ENCODE peak calls at places on chromosome 16, in ten cellular contexts. One of them, this sample, is unnamed.

GRCh38 chr16:87946596-87947350 is 4.5 kb upstream of the BANP start:
- DNase-seq in AG08395: no peak
- DNase-seq in globus pallidus: no peak
- DNase-seq in GM20000: no peak
- DNase-seq in iris pigment epithelial cell: no peak
- DNase-seq in H54: no peak
- DNase-seq in brain microvascular endothelial cell: no peak
- DNase-seq in non-pigmented ciliary epithelial cell: no peak
- DNase-seq in fibroblast of pulmonary artery: no peak
- DNase-seq in Daoy: no peak
- DNase-seq in this sample: no peak

GRCh38 chr16:4663756-4664465 is 29.5 kb upstream of the NUDT16L1 start:
- DNase-seq in AG08395: no peak
- DNase-seq in globus pallidus: peak; percentile 69
- DNase-seq in GM20000: no peak
- DNase-seq in iris pigment epithelial cell: peak; percentile 57
- DNase-seq in H54: no peak
- DNase-seq in brain microvascular endothelial cell: peak; percentile 21
- DNase-seq in non-pigmented ciliary epithelial cell: no peak
- DNase-seq in fibroblast of pulmonary artery: peak; percentile 23
- DNase-seq in Daoy: no peak
- DNase-seq in this sample: peak; percentile 80

GRCh38 chr16:75256059-75256870 is 4.8 kb upstream of the BCAR1 start:
- DNase-seq in AG08395: peak; percentile 44
- DNase-seq in globus pallidus: peak; percentile 60
- DNase-seq in GM20000: no peak
- DNase-seq in iris pigment epithelial cell: no peak
- DNase-seq in H54: no peak
- DNase-seq in brain microvascular endothelial cell: no peak
- DNase-seq in non-pigmented ciliary epithelial cell: no peak
- DNase-seq in fibroblast of pulmonary artery: no peak
- DNase-seq in Daoy: no peak
- DNase-seq in this sample: no peak

GRCh38 chr16:80437707-80438106 is 103.1 kb upstream of the DYNLRB2 start:
- DNase-seq in AG08395: no peak
- DNase-seq in globus pallidus: no peak
- DNase-seq in GM20000: no peak
- DNase-seq in iris pigment epithelial cell: no peak
- DNase-seq in H54: no peak
- DNase-seq in brain microvascular endothelial cell: no peak
- DNase-seq in non-pigmented ciliary epithelial cell: no peak
- DNase-seq in fibroblast of pulmonary artery: no peak
- DNase-seq in Daoy: no peak
- DNase-seq in this sample: no peak

GRCh38 chr16:64866026-64866425 is 255.8 kb downstream of the CDH11 start:
- DNase-seq in AG08395: no peak
- DNase-seq in globus pallidus: no peak
- DNase-seq in GM20000: no peak
- DNase-seq in iris pigment epithelial cell: peak; percentile 48
- DNase-seq in H54: no peak
- DNase-seq in brain microvascular endothelial cell: peak; percentile 31
- DNase-seq in non-pigmented ciliary epithelial cell: no peak
- DNase-seq in fibroblast of pulmonary artery: no peak
- DNase-seq in Daoy: no peak
- DNase-seq in this sample: no peak

GRCh38 chr16:30458561-30459394 is 13.1 kb upstream of the SEPHS2 start:
- DNase-seq in AG08395: no peak
- DNase-seq in globus pallidus: no peak
- DNase-seq in GM20000: peak; percentile 67
- DNase-seq in iris pigment epithelial cell: no peak
- DNase-seq in H54: no peak
- DNase-seq in brain microvascular endothelial cell: no peak
- DNase-seq in non-pigmented ciliary epithelial cell: no peak
- DNase-seq in fibroblast of pulmonary artery: no peak
- DNase-seq in Daoy: peak; percentile 5
- DNase-seq in this sample: peak; percentile 82

GRCh38 chr16:50594332-50595260 is 46.4 kb downstream of the NKD1 start:
- DNase-seq in AG08395: no peak
- DNase-seq in globus pallidus: no peak
- DNase-seq in GM20000: no peak
- DNase-seq in iris pigment epithelial cell: no peak
- DNase-seq in H54: no peak
- DNase-seq in brain microvascular endothelial cell: no peak
- DNase-seq in non-pigmented ciliary epithelial cell: no peak
- DNase-seq in fibroblast of pulmonary artery: no peak
- DNase-seq in Daoy: no peak
- DNase-seq in this sample: no peak

GRCh38 chr16:81695431-81695890 is 83.6 kb upstream of the PLCG2 start:
- DNase-seq in AG08395: no peak
- DNase-seq in globus pallidus: no peak
- DNase-seq in GM20000: no peak
- DNase-seq in iris pigment epithelial cell: peak; percentile 15
- DNase-seq in H54: no peak
- DNase-seq in brain microvascular endothelial cell: no peak
- DNase-seq in non-pigmented ciliary epithelial cell: no peak
- DNase-seq in fibroblast of pulmonary artery: peak; percentile 83
- DNase-seq in Daoy: no peak
- DNase-seq in this sample: no peak

GRCh38 chr16:67833035-67833417 is 9.1 kb upstream of the THAP11 start:
- DNase-seq in AG08395: peak; percentile 89
- DNase-seq in globus pallidus: no peak
- DNase-seq in GM20000: no peak
- DNase-seq in iris pigment epithelial cell: peak; percentile 76
- DNase-seq in H54: peak; percentile 71
- DNase-seq in brain microvascular endothelial cell: peak; percentile 60
- DNase-seq in non-pigmented ciliary epithelial cell: no peak
- DNase-seq in fibroblast of pulmonary artery: peak; percentile 41
- DNase-seq in Daoy: peak; percentile 66
- DNase-seq in this sample: no peak

GRCh38 chr16:77584205-77584859 is 138.0 kb upstream of the NUDT7 start:
- DNase-seq in AG08395: peak; percentile 71
- DNase-seq in globus pallidus: peak; percentile 26
- DNase-seq in GM20000: peak; percentile 39
- DNase-seq in iris pigment epithelial cell: peak; percentile 75
- DNase-seq in H54: peak; percentile 15
- DNase-seq in brain microvascular endothelial cell: peak; percentile 73
- DNase-seq in non-pigmented ciliary epithelial cell: no peak
- DNase-seq in fibroblast of pulmonary artery: peak; percentile 87
- DNase-seq in Daoy: peak; percentile 59
- DNase-seq in this sample: no peak

GRCh38 chr16:75764154-75764768 is 38.0 kb upstream of the CPHXL start:
- DNase-seq in AG08395: peak; percentile 77
- DNase-seq in globus pallidus: peak; percentile 83
- DNase-seq in GM20000: peak; percentile 52
- DNase-seq in iris pigment epithelial cell: peak; percentile 72
- DNase-seq in H54: peak; percentile 23
- DNase-seq in brain microvascular endothelial cell: peak; percentile 61
- DNase-seq in non-pigmented ciliary epithelial cell: peak; percentile 31
- DNase-seq in fibroblast of pulmonary artery: peak; percentile 81
- DNase-seq in Daoy: peak; percentile 53
- DNase-seq in this sample: peak; percentile 43

GRCh38 chr16:23365602-23366240 is 63.6 kb downstream of the SCNN1B start:
- DNase-seq in AG08395: no peak
- DNase-seq in globus pallidus: no peak
- DNase-seq in GM20000: no peak
- DNase-seq in iris pigment epithelial cell: no peak
- DNase-seq in H54: no peak
- DNase-seq in brain microvascular endothelial cell: no peak
- DNase-seq in non-pigmented ciliary epithelial cell: no peak
- DNase-seq in fibroblast of pulmonary artery: no peak
- DNase-seq in Daoy: peak; percentile 41
- DNase-seq in this sample: no peak

GRCh38 chr16:87847467-87847784 is 21.9 kb downstream of the SLC7A5 start:
- DNase-seq in AG08395: no peak
- DNase-seq in globus pallidus: no peak
- DNase-seq in GM20000: no peak
- DNase-seq in iris pigment epithelial cell: no peak
- DNase-seq in H54: no peak
- DNase-seq in brain microvascular endothelial cell: no peak
- DNase-seq in non-pigmented ciliary epithelial cell: no peak
- DNase-seq in fibroblast of pulmonary artery: no peak
- DNase-seq in Daoy: no peak
- DNase-seq in this sample: no peak

GRCh38 chr16:17470002-17470870 is 524 bp downstream of the XYLT1 start:
- DNase-seq in AG08395: peak; percentile 31
- DNase-seq in globus pallidus: no peak
- DNase-seq in GM20000: peak; percentile 77
- DNase-seq in iris pigment epithelial cell: no peak
- DNase-seq in H54: no peak
- DNase-seq in brain microvascular endothelial cell: no peak
- DNase-seq in non-pigmented ciliary epithelial cell: no peak
- DNase-seq in fibroblast of pulmonary artery: no peak
- DNase-seq in Daoy: peak; percentile 30
- DNase-seq in this sample: no peak

GRCh38 chr16:1890701-1891035 is 18.7 kb upstream of the MEIOB start:
- DNase-seq in AG08395: no peak
- DNase-seq in globus pallidus: no peak
- DNase-seq in GM20000: no peak
- DNase-seq in iris pigment epithelial cell: no peak
- DNase-seq in H54: no peak
- DNase-seq in brain microvascular endothelial cell: no peak
- DNase-seq in non-pigmented ciliary epithelial cell: no peak
- DNase-seq in fibroblast of pulmonary artery: no peak
- DNase-seq in Daoy: no peak
- DNase-seq in this sample: no peak

GRCh38 chr16:69107311-69107962 is 2.0 kb downstream of the HAS3 start:
- DNase-seq in AG08395: peak; percentile 44
- DNase-seq in globus pallidus: no peak
- DNase-seq in GM20000: peak; percentile 47
- DNase-seq in iris pigment epithelial cell: no peak
- DNase-seq in H54: no peak
- DNase-seq in brain microvascular endothelial cell: no peak
- DNase-seq in non-pigmented ciliary epithelial cell: no peak
- DNase-seq in fibroblast of pulmonary artery: no peak
- DNase-seq in Daoy: peak; percentile 27
- DNase-seq in this sample: peak; percentile 90

GRCh38 chr16:48602357-48603014 is 7.5 kb downstream of the N4BP1 start:
- DNase-seq in AG08395: no peak
- DNase-seq in globus pallidus: no peak
- DNase-seq in GM20000: no peak
- DNase-seq in iris pigment epithelial cell: no peak
- DNase-seq in H54: no peak
- DNase-seq in brain microvascular endothelial cell: no peak
- DNase-seq in non-pigmented ciliary epithelial cell: no peak
- DNase-seq in fibroblast of pulmonary artery: no peak
- DNase-seq in Daoy: no peak
- DNase-seq in this sample: no peak

GRCh38 chr16:54265558-54266213 is 20.9 kb downstream of the IRX3 start:
- DNase-seq in AG08395: peak; percentile 22
- DNase-seq in globus pallidus: no peak
- DNase-seq in GM20000: no peak
- DNase-seq in iris pigment epithelial cell: peak; percentile 35
- DNase-seq in H54: no peak
- DNase-seq in brain microvascular endothelial cell: no peak
- DNase-seq in non-pigmented ciliary epithelial cell: no peak
- DNase-seq in fibroblast of pulmonary artery: no peak
- DNase-seq in Daoy: peak; percentile 25
- DNase-seq in this sample: no peak

GRCh38 chr16:67339453-67339852 is 12.8 kb downstream of the LRRC36 start:
- DNase-seq in AG08395: peak; percentile 11
- DNase-seq in globus pallidus: no peak
- DNase-seq in GM20000: peak; percentile 20
- DNase-seq in iris pigment epithelial cell: peak; percentile 35
- DNase-seq in H54: no peak
- DNase-seq in brain microvascular endothelial cell: no peak
- DNase-seq in non-pigmented ciliary epithelial cell: no peak
- DNase-seq in fibroblast of pulmonary artery: peak; percentile 56
- DNase-seq in Daoy: no peak
- DNase-seq in this sample: no peak

GRCh38 chr16:15494231-15494630 is 59.8 kb downstream of the BMERB1 start:
- DNase-seq in AG08395: no peak
- DNase-seq in globus pallidus: no peak
- DNase-seq in GM20000: no peak
- DNase-seq in iris pigment epithelial cell: no peak
- DNase-seq in H54: no peak
- DNase-seq in brain microvascular endothelial cell: peak; percentile 21
- DNase-seq in non-pigmented ciliary epithelial cell: no peak
- DNase-seq in fibroblast of pulmonary artery: peak; percentile 27
- DNase-seq in Daoy: peak; percentile 62
- DNase-seq in this sample: no peak

GRCh38 chr16:55232822-55233221 is 91.2 kb upstream of the IRX6 start:
- DNase-seq in AG08395: no peak
- DNase-seq in globus pallidus: no peak
- DNase-seq in GM20000: no peak
- DNase-seq in iris pigment epithelial cell: no peak
- DNase-seq in H54: no peak
- DNase-seq in brain microvascular endothelial cell: no peak
- DNase-seq in non-pigmented ciliary epithelial cell: no peak
- DNase-seq in fibroblast of pulmonary artery: no peak
- DNase-seq in Daoy: no peak
- DNase-seq in this sample: no peak

GRCh38 chr16:68235882-68236803 is at the start of gene ESRP2:
- DNase-seq in AG08395: no peak
- DNase-seq in globus pallidus: no peak
- DNase-seq in GM20000: peak; percentile 82
- DNase-seq in iris pigment epithelial cell: no peak
- DNase-seq in H54: no peak
- DNase-seq in brain microvascular endothelial cell: no peak
- DNase-seq in non-pigmented ciliary epithelial cell: no peak
- DNase-seq in fibroblast of pulmonary artery: no peak
- DNase-seq in Daoy: no peak
- DNase-seq in this sample: peak; percentile 97

GRCh38 chr16:1691276-1691675 is 13.2 kb downstream of the JPT2 start:
- DNase-seq in AG08395: peak; percentile 30
- DNase-seq in globus pallidus: no peak
- DNase-seq in GM20000: no peak
- DNase-seq in iris pigment epithelial cell: peak; percentile 59
- DNase-seq in H54: no peak
- DNase-seq in brain microvascular endothelial cell: peak; percentile 27
- DNase-seq in non-pigmented ciliary epithelial cell: no peak
- DNase-seq in fibroblast of pulmonary artery: peak; percentile 27
- DNase-seq in Daoy: no peak
- DNase-seq in this sample: no peak

GRCh38 chr16:87570938-87571867 is 31.1 kb upstream of the JPH3 start:
- DNase-seq in AG08395: peak; percentile 87
- DNase-seq in globus pallidus: peak; percentile 38
- DNase-seq in GM20000: no peak
- DNase-seq in iris pigment epithelial cell: peak; percentile 42
- DNase-seq in H54: no peak
- DNase-seq in brain microvascular endothelial cell: no peak
- DNase-seq in non-pigmented ciliary epithelial cell: no peak
- DNase-seq in fibroblast of pulmonary artery: peak; percentile 75
- DNase-seq in Daoy: peak; percentile 45
- DNase-seq in this sample: no peak

GRCh38 chr16:24544640-24545039 is 5.3 kb downstream of the RBBP6 start:
- DNase-seq in AG08395: no peak
- DNase-seq in globus pallidus: no peak
- DNase-seq in GM20000: no peak
- DNase-seq in iris pigment epithelial cell: no peak
- DNase-seq in H54: no peak
- DNase-seq in brain microvascular endothelial cell: no peak
- DNase-seq in non-pigmented ciliary epithelial cell: no peak
- DNase-seq in fibroblast of pulmonary artery: peak; percentile 29
- DNase-seq in Daoy: no peak
- DNase-seq in this sample: no peak

GRCh38 chr16:58503166-58503862 is 3.4 kb downstream of the NDRG4 start:
- DNase-seq in AG08395: no peak
- DNase-seq in globus pallidus: no peak
- DNase-seq in GM20000: no peak
- DNase-seq in iris pigment epithelial cell: no peak
- DNase-seq in H54: no peak
- DNase-seq in brain microvascular endothelial cell: no peak
- DNase-seq in non-pigmented ciliary epithelial cell: no peak
- DNase-seq in fibroblast of pulmonary artery: no peak
- DNase-seq in Daoy: no peak
- DNase-seq in this sample: no peak

GRCh38 chr16:20382202-20382948 is 22.2 kb downstream of the PDILT start:
- DNase-seq in AG08395: no peak
- DNase-seq in globus pallidus: no peak
- DNase-seq in GM20000: no peak
- DNase-seq in iris pigment epithelial cell: no peak
- DNase-seq in H54: no peak
- DNase-seq in brain microvascular endothelial cell: no peak
- DNase-seq in non-pigmented ciliary epithelial cell: no peak
- DNase-seq in fibroblast of pulmonary artery: peak; percentile 1
- DNase-seq in Daoy: no peak
- DNase-seq in this sample: no peak

GRCh38 chr16:83781-84615 is 6.0 kb downstream of the MPG start:
- DNase-seq in AG08395: no peak
- DNase-seq in globus pallidus: no peak
- DNase-seq in GM20000: no peak
- DNase-seq in iris pigment epithelial cell: peak; percentile 45
- DNase-seq in H54: no peak
- DNase-seq in brain microvascular endothelial cell: no peak
- DNase-seq in non-pigmented ciliary epithelial cell: no peak
- DNase-seq in fibroblast of pulmonary artery: peak; percentile 39
- DNase-seq in Daoy: peak; percentile 47
- DNase-seq in this sample: peak; percentile 72

This sample was measured in upper lobe of left lung.